ENCODE peak calls at places on chromosome 15, in four cellular contexts. Z is CD8-positive, alpha-beta T cell; X is fibroblast of lung; M is endothelial cell. R is an unnamed sample.

GRCh38 chr15:70584838-70585706 is 178.3 kb downstream of the UACA start:
- DNase-seq in Z (peak; percentile 30), X (peak; percentile 73), M (peak; percentile 80), R (no peak)

GRCh38 chr15:27669641-27670040 is 429.5 kb downstream of the OCA2 start:
- DNase-seq in Z (no peak), X (no peak), M (no peak), R (no peak)

GRCh38 chr15:90789496-90789895 is 72.3 kb downstream of the BLM start:
- DNase-seq in Z (no peak), X (peak; percentile 64), M (no peak), R (no peak)

GRCh38 chr15:65902373-65902772 is 33.1 kb downstream of the RAB11A start:
- DNase-seq in Z (no peak), X (no peak), M (no peak), R (no peak)

GRCh38 chr15:52010633-52011595 is 8.1 kb upstream of the MAPK6 start:
- DNase-seq in Z (no peak), X (peak; percentile 93), M (no peak), R (no peak)

GRCh38 chr15:75168374-75168773 is 33.3 kb upstream of the C15orf39 start:
- DNase-seq in Z (no peak), X (no peak), M (no peak), R (no peak)

GRCh38 chr15:52103217-52104207 is 9.1 kb downstream of the BCL2L10 start:
- DNase-seq in Z (no peak), X (peak; percentile 97), M (no peak), R (no peak)

GRCh38 chr15:45454825-45455224 is 67.7 kb downstream of the SLC30A4 start:
- DNase-seq in Z (peak; percentile 54), X (peak; percentile 97), M (no peak), R (peak; percentile 45)

GRCh38 chr15:52232327-52232726 is 41.1 kb upstream of the GNB5 start:
- DNase-seq in Z (no peak), X (no peak), M (no peak), R (no peak)

GRCh38 chr15:34734303-34734702 is 20.5 kb downstream of the GJD2 start:
- DNase-seq in Z (no peak), X (no peak), M (no peak), R (no peak)

GRCh38 chr15:98071786-98072185 is 111.3 kb downstream of the ARRDC4 start:
- DNase-seq in Z (no peak), X (no peak), M (no peak), R (no peak)

GRCh38 chr15:64163662-64164362 is 990 bp upstream of the PPIB start:
- DNase-seq in Z (no peak), X (peak; percentile 17), M (no peak), R (no peak)

GRCh38 chr15:99253381-99254090 is 2.3 kb downstream of the LRRC28 start:
- DNase-seq in Z (no peak), X (peak; percentile 94), M (no peak), R (no peak)

GRCh38 chr15:99755692-99756409 is 22.6 kb upstream of the LYSMD4 start:
- DNase-seq in Z (peak; percentile 11), X (peak; percentile 52), M (peak; percentile 51), R (no peak)

GRCh38 chr15:78093242-78094020 is 1.1 kb downstream of the SH2D7 start:
- DNase-seq in Z (no peak), X (peak; percentile 96), M (no peak), R (no peak)

GRCh38 chr15:98684441-98684840 is 36.1 kb downstream of the IGF1R start:
- DNase-seq in Z (no peak), X (peak; percentile 72), M (no peak), R (no peak)

GRCh38 chr15:40931300-40932142 is 2.4 kb downstream of the DLL4 start:
- DNase-seq in Z (no peak), X (no peak), M (no peak), R (no peak)

GRCh38 chr15:24955549-24955929 is 752 bp downstream of the SNRPN start:
- DNase-seq in Z (peak; percentile 0), X (no peak), M (no peak), R (peak; percentile 25)

GRCh38 chr15:35168464-35168863 is 83.4 kb upstream of the NANOGP8 start:
- DNase-seq in Z (no peak), X (peak; percentile 83), M (no peak), R (no peak)

GRCh38 chr15:42045211-42045615 is 24.4 kb upstream of the PLA2G4E start:
- DNase-seq in Z (no peak), X (no peak), M (no peak), R (no peak)

GRCh38 chr15:26433818-26434217 is 339.0 kb downstream of the GABRB3 start:
- DNase-seq in Z (no peak), X (no peak), M (no peak), R (no peak)

GRCh38 chr15:42137461-42138261 is 18.8 kb downstream of the PLA2G4F start:
- DNase-seq in Z (no peak), X (peak; percentile 45), M (peak; percentile 40), R (no peak)

GRCh38 chr15:69163124-69163669 is 2.8 kb downstream of the GLCE start:
- DNase-seq in Z (no peak), X (no peak), M (no peak), R (no peak)

GRCh38 chr15:69160141-69160975 is at the start of gene GLCE:
- DNase-seq in Z (peak; percentile 87), X (peak; percentile 95), M (peak; percentile 98), R (peak; percentile 88)

GRCh38 chr15:69159805-69160140 is 662 bp upstream of the GLCE start:
- DNase-seq in Z (no peak), X (no peak), M (no peak), R (no peak)

GRCh38 chr15:69160976-69161877 is 792 bp downstream of the GLCE start:
- DNase-seq in Z (peak; percentile 9), X (peak; percentile 28), M (peak; percentile 37), R (peak; percentile 19)

GRCh38 chr15:69161878-69162213 is 1.4 kb downstream of the GLCE start:
- DNase-seq in Z (no peak), X (no peak), M (no peak), R (no peak)
- TF ChIP-seq CTCF in Z (no peak), X (no peak), M (no peak), R (no peak)

DNA sequence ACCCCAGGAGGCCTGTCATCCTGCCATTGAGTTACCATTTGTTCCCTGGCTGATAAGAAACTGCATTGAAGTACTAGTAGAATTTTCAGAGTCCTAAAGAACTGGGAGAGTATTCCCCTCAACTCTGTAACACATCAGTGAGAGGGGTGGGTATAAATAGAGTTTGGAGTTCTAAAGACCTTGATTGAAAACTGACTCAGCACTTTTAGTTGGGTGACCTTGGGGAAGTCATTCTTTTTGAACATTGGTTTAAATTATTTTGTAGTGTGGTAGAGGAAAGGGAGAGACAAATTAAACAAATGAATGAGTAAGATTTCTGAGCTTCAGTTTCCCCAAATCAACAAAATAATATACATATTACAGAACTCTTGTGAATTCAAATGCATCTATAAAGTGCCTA is 344.5 kb upstream of the THBS1 start:
- DNase-seq in Z (no peak), X (no peak), M (no peak), R (no peak)
- TF ChIP-seq CTCF in Z (no peak), X (no peak), M (no peak), R (no peak)

DNA sequence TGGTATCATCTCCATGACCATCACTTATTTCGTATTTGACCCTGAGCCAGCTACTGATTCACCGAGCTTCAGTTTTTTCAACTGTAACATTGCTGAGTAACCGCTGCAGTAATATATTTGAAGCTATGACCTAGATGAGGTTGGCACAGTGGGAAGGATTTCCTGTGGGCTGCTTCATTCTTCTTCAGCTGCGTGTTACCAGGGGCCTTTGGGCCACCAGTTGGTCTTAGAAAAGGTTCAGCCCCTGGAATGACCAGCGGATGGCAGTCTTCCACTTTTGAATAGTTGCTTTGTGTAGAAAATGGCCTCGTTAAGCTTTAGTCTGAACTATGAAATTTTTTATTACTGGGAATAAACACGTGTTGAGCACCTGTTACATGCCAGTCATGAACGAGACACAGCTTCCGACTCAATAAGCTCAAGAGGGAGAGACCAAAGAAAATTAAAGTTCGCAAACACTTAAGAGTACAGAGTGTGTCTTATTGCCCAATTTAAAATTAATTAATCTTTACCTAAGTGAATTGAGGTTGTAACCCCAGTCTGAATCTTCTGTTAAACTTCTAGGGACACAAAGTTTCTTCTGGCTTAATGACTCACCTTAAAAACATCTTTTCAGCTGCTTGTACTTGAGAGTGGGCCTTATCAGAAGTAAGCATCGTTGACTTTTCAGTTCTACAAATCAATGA is 57.6 kb upstream of the NR2E3 start:
- DNase-seq in Z (no peak), X (peak; percentile 98), M (peak; percentile 44), R (no peak)
- TF ChIP-seq CTCF in Z (no peak), X (peak; percentile 50), M (peak; percentile 41), R (no peak)

GRCh38 chr15:92843819-92844218 is 56.3 kb upstream of the CHD2 start:
- DNase-seq in Z (no peak), X (no peak), M (no peak), R (no peak)
- TF ChIP-seq CTCF in Z (no peak), X (no peak), M (no peak), R (no peak)

DNA sequence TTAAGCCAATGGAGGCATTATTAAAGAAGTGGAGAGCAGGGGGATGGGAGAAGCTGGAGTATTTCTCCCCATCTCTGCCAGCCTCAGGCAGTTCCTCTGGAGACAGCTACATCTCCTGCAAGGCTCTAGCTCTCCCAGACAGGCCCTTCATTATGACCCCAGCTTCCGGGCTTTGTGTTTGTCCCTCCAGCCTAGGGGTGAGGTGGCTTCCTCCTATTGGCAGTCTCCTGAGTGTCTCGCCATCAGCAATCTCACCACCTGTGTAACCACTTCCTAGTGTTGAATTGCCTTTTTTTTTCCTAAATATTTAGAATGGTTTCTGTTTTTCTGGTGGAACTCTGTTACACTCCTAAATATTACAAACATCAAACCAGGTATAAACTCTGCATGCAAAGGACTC is 122.3 kb downstream of the FAM174B start:
- DNase-seq in Z (no peak), X (no peak), M (no peak), R (no peak)
- TF ChIP-seq CTCF in Z (no peak), X (no peak), M (no peak), R (no peak)

DNA sequence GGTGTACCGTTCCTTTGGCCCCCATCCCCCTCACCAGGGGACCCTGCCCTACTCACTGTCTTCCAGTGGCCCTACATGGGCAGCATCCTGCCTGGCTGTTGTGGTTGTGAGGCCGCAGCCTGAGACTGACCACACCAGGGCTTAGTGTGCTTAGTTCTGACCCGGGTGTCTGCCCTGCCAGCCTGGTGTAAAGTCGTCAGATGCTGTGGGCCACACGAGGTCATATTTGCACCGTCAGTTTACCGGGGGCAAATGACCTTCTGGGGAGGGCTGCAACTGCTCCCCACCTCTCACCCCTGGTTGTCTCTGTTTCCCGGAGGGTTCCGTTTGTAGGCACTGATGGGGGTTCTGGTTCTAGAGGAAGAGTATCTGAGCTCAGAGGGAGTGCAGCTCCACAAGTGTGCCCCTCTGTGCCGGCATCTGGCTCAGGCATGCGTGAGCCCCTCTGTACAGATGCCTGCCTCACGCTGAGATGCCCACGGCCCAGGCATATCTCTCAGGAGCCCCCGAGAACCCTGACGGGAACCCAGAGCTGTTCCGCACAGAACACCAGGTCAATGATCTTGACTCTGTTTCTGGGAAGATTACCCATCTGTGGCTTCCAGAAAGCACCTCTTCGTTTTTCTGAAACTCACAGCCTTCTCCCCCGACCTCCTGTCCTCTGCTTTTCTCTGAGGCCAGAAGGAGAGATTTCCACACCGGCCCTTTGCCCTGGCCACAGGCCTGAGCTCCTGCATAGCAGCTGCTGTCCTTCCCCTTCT is 19.2 kb downstream of the KLF13 start:
- DNase-seq in Z (no peak), X (no peak), M (no peak), R (no peak)
- TF ChIP-seq CTCF in Z (no peak), X (no peak), M (no peak), R (no peak)

GRCh38 chr15:79778378-79778990 is 118.3 kb downstream of the MTHFS start:
- DNase-seq in Z (no peak), X (no peak), M (no peak), R (no peak)
- TF ChIP-seq CTCF in Z (no peak), X (no peak), M (no peak), R (no peak)